ENCODE peak calls at places on chromosomes 3 and 15, in four cellular contexts. B is GM12878, G is K562, U is HepG2. N is an unnamed sample.

GRCh38 chr3:51354172-51354571 is 30.9 kb upstream of the MANF start:
- DNase-seq in G (no peak), B (no peak), U (no peak), N (no peak)

GRCh38 chr3:157532529-157533297 is 29.5 kb upstream of the VEPH1 start:
- DNase-seq in G (peak), U (peak), B (peak), N (no peak)

GRCh38 chr3:23738946-23739345 is 66.8 kb upstream of the UBE2E1 start:
- DNase-seq in B (no peak), U (no peak), G (no peak), N (no peak)

GRCh38 chr3:167866321-167866720 is 130.8 kb downstream of the SERPINI1 start:
- DNase-seq in G (no peak), U (no peak), B (no peak), N (no peak)

GRCh38 chr3:66179813-66180212 is 41.0 kb upstream of the SLC25A26 start:
- DNase-seq in G (no peak), U (no peak), B (no peak), N (no peak)

GRCh38 chr3:170726976-170727661 is 141.2 kb upstream of the SLC7A14 start:
- DNase-seq in B (no peak), G (peak), U (no peak), N (no peak)

GRCh38 chr3:141389703-141390102 is 21.4 kb downstream of the ZBTB38 start:
- DNase-seq in B (no peak), G (no peak), U (no peak), N (no peak)

GRCh38 chr15:29123991-29124390 is 145.6 kb downstream of the NSMCE3 start:
- DNase-seq in U (no peak), B (no peak), G (no peak), N (no peak)

GRCh38 chr3:43102773-43103480 is 3.0 kb downstream of the POMGNT2 start:
- DNase-seq in G (no peak), B (no peak), U (no peak), N (no peak)

GRCh38 chr15:35495075-35495474 is 50.9 kb downstream of the DPH6 start:
- DNase-seq in U (no peak), G (no peak), B (no peak), N (no peak)

GRCh38 chr3:32758375-32758753 is 59.4 kb upstream of the TRIM71 start:
- DNase-seq in G (no peak), B (no peak), U (no peak), N (no peak)

GRCh38 chr3:45140392-45140791 is 5.8 kb downstream of the CDCP1 start:
- DNase-seq in U (no peak), G (no peak), B (no peak), N (no peak)

GRCh38 chr15:63973212-63974009 is 72.9 kb downstream of the DAPK2 start:
- DNase-seq in B (no peak), U (no peak), G (no peak), N (no peak)

GRCh38 chr3:45582407-45582806 is 12.1 kb upstream of the LIMD1 start:
- DNase-seq in U (no peak), G (no peak), B (no peak), N (no peak)

GRCh38 chr15:77075528-77075927 is 4.6 kb upstream of the TSPAN3 start:
- DNase-seq in B (no peak), G (no peak), U (peak), N (no peak)

GRCh38 chr3:29426302-29427226 is 145.7 kb downstream of the RBMS3 start:
- DNase-seq in G (no peak), U (no peak), B (no peak), N (no peak)

GRCh38 chr3:8443829-8444791 is 57.5 kb upstream of the LMCD1 start:
- DNase-seq in U (peak), G (no peak), B (no peak), N (peak)
- TF ChIP-seq NR2C2 in U (peak), G (no peak), B (no peak), N (no peak)

DNA sequence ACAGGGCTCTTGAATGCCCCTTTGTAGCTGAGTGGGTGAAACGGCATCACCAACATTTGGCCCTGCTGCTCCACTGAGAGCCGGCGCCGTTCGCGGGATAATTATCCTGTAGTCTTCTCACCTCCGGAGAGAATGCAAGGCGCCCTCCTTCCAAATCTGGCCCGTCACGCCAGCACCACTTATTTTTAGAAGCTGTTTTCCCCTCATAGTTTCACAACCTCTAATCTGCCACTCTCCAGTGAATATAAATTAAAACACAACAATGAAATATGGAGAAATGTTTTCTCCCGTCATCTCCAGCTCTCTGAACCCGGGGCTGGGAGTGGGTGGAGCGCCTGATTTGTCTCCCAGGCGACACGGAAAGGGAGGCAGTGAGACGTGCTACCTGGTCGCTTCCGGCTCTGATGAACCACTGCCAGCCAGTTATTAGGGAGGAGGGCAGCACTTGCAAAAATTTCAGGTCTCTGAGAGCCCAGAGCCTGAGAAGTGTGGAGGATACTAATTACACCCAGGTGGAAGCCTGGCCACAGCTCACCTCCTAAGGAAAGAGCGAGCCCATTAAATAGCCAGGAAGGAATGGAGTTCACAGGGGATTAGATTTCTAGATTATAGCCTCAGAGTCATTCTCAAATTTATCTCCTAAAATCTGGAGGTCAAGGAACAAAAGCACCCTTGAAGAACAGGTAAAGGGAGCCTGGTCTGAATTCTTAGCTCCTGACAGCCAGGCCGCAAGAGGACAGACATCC is 58.8 kb downstream of the LIPC start:
- DNase-seq in B (no peak), U (no peak), G (no peak), N (no peak)
- TF ChIP-seq NR2C2 in B (no peak), U (no peak), G (no peak), N (no peak)

GRCh38 chr3:69998759-69999158 is 774 bp upstream of the SAMMSON start:
- DNase-seq in B (no peak), U (no peak), G (no peak), N (no peak)
- TF ChIP-seq NR2C2 in B (no peak), U (no peak), G (no peak), N (no peak)

DNA sequence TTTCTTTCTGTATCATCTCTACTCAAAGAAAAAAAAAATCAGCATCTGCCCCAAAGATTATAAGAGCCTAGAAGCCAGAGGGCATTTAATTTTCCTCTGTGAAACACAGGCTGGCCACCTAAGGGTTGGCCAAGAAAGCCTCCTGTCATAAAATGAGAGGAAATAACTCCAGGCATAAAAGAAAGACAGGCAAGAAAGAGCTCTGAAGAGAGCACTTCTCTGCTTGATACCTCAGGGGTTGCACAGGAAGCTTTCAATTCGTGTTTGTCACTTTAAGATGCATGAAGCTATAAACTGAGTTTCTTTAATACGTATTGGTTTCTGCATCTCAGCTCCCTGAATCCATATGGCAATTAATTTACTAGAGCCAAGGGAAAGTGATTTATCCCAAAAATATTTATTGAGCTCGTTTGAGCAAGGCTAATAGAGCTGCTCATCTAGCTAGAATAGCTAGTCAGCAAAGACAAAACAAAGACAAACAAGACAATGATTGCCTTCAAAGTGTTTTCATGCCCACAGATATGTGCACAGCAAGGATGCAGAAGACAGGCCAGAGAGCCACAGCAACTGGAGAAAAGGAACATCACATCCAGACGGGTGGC is 35.5 kb downstream of the ATP8B4 start:
- DNase-seq in B (no peak), U (no peak), G (no peak), N (no peak)
- TF ChIP-seq NR2C2 in B (no peak), U (no peak), G (no peak), N (no peak)

GRCh38 chr3:192079098-192079497 is 618.1 kb downstream of the PYDC2 start:
- DNase-seq in U (no peak), B (no peak), G (no peak), N (no peak)
- TF ChIP-seq NR2C2 in U (no peak), B (no peak), G (no peak), N (no peak)

GRCh38 chr15:31399544-31400171 is 73.0 kb downstream of the KLF13 start:
- DNase-seq in G (no peak), U (no peak), B (no peak), N (no peak)
- TF ChIP-seq NR2C2 in G (no peak), U (no peak), B (no peak), N (no peak)

GRCh38 chr15:27486676-27487290 is 515.8 kb downstream of the GABRG3 start:
- DNase-seq in G (no peak), B (no peak), U (no peak), N (no peak)
- TF ChIP-seq NR2C2 in G (no peak), B (no peak), U (no peak), N (no peak)

N was measured in WTC11.